ENCODE peak calls at places on chromosomes 1 and 21, in six cellular contexts. C, W, R, D, H and U are unnamed samples.

GRCh38 chr1:228367798-228368791 is 38.5 kb downstream of the TRIM11 start:
- DNase-seq in C (peak), W (no peak), R (no peak), D (peak), H (no peak), U (no peak)

GRCh38 chr1:205600085-205600484 is 31.7 kb downstream of the ELK4 start:
- DNase-seq in C (no peak), W (peak), R (peak), D (no peak), H (no peak), U (no peak)

GRCh38 chr1:105260018-105260417 is 1510.3 kb downstream of the AMY1C start:
- DNase-seq in C (no peak), W (no peak), R (no peak), D (no peak), H (no peak), U (no peak)

GRCh38 chr1:11912000-11912399 is 14.2 kb downstream of the KIAA2013 start:
- DNase-seq in C (no peak), W (no peak), R (no peak), D (no peak), H (no peak), U (no peak)

GRCh38 chr1:29684141-29684540 is 447.8 kb downstream of the PTPRU start:
- DNase-seq in C (no peak), W (no peak), R (no peak), D (no peak), H (no peak), U (peak)

GRCh38 chr1:112605633-112606327 is 13.2 kb downstream of the ST7L start:
- DNase-seq in C (no peak), W (no peak), R (peak), D (no peak), H (no peak), U (no peak)

GRCh38 chr1:247105966-247106365 is 1.8 kb upstream of the ZNF669 start:
- DNase-seq in C (no peak), W (no peak), R (no peak), D (no peak), H (no peak), U (no peak)

GRCh38 chr1:94039871-94040569 is 80.9 kb downstream of the ABCA4 start:
- DNase-seq in C (no peak), W (no peak), R (no peak), D (no peak), H (no peak), U (no peak)

GRCh38 chr1:20726107-20726911 is 6.2 kb downstream of the SH2D5 start:
- DNase-seq in C (no peak), W (no peak), R (no peak), D (no peak), H (no peak), U (no peak)

GRCh38 chr1:11800756-11801433 is 4.9 kb downstream of the MTHFR start:
- DNase-seq in C (no peak), W (no peak), R (no peak), D (no peak), H (no peak), U (no peak)

GRCh38 chr21:45834821-45835293 is 146.7 kb upstream of the COL6A1 start:
- DNase-seq in C (no peak), W (no peak), R (no peak), D (no peak), H (no peak), U (no peak)

GRCh38 chr1:117571496-117571895 is 34.4 kb upstream of the TENT5C start:
- DNase-seq in C (no peak), W (no peak), R (no peak), D (no peak), H (no peak), U (no peak)

GRCh38 chr1:11286735-11287410 is 13.9 kb downstream of the UBIAD1 start:
- DNase-seq in C (no peak), W (no peak), R (peak), D (no peak), H (no peak), U (no peak)

GRCh38 chr1:168821434-168821833 is 92.4 kb upstream of the DPT start:
- DNase-seq in C (no peak), W (no peak), R (no peak), D (no peak), H (no peak), U (no peak)

GRCh38 chr1:67614511-67614934 is 70.5 kb upstream of the GADD45A start:
- DNase-seq in C (peak), W (no peak), R (no peak), D (no peak), H (no peak), U (no peak)

GRCh38 chr1:22509815-22510214 is 53.5 kb upstream of the EPHA8 start:
- DNase-seq in C (no peak), W (no peak), R (peak), D (no peak), H (no peak), U (no peak)

GRCh38 chr1:23557471-23558124 is 1.7 kb downstream of the ID3 start:
- DNase-seq in C (no peak), W (no peak), R (peak), D (no peak), H (no peak), U (no peak)

GRCh38 chr1:198679535-198680173 is 40.8 kb downstream of the PTPRC start:
- DNase-seq in C (no peak), W (no peak), R (no peak), D (no peak), H (no peak), U (no peak)

DNA sequence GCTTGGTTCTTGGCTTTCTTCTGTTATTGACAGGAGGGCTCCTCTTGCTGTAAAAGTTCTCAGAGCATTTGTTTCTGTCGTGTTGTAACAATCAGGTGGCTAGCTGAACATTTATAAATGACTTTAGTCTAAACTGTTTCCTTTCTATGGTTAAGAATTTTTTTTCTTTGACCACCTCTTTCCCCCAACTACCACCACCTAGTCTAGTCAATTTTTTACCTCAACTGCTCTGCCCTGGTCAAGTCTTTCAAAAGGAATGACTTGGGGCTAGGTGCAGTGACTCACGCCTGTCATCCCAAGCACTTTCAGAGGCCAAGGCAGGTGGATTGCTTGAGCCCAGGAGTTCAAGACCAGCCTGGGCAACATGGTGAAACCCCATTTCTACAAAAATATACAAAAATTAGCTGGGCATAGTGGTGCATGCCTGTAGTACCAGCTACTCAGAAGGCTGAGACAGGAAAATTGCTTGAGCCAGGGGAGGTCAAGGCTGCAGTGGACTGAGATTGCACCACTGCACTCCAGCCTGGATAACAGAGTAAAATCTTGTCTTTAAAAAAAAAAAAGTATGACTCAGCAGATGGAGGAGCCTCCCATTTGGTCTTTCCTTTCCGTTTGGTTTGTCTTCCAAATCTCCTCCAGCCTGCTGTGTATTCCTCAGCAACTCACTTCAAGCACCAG is 40.7 kb downstream of the MAP3K21 start:
- DNase-seq in C (no peak), W (no peak), R (no peak), D (no peak), H (no peak), U (no peak)
- TF ChIP-seq CTCF in C (no peak), W (no peak), R (no peak), D (no peak), H (no peak), U (no peak)

DNA sequence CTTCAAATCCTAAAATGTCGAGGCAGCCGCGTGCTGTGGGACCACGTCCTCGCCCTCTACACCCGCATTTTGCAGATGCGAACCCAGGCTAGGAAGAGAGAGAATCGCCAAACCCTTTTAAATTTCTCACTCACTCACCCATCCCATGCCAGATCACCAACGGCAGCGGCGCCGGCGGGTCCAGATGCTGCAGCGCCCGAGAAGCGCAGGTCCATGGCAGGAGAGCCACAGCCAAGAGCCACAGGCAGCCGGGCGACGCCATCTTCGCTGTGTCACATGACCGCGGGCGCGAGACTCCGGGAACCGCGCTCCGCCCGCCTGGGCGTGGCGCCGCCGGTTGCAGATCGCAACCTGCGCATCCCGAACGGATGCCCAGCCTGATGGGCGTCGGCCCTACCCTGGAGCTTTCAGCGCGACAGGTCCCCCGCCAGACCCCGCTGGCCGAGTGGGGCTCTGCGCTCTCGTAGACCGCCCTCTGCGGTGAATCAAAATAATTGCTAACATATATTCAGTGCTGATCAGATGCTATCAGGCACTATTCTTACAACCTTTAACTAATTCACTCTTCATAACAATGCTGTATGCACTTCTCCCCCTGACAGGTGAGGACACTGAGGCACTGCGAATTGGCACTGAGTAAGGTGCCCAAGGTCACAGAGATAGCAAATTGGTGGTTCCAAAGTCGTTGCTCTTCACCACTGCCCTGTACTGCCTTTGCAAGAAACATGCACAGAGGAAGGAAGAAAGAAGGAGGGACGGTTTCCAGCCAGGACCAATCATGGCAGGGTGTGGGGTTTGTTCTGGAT is at the start of gene PPT1:
- DNase-seq in C (peak), W (peak), R (peak), D (peak), H (peak), U (peak)
- TF ChIP-seq CTCF in C (no peak), W (peak), R (peak), D (no peak), H (no peak), U (peak)

GRCh38 chr1:204306076-204306475 is 53.7 kb downstream of the PLEKHA6 start:
- DNase-seq in C (no peak), W (no peak), R (no peak), D (no peak), H (no peak), U (no peak)

GRCh38 chr1:204299828-204300365 is 59.8 kb downstream of the PLEKHA6 start:
- DNase-seq in C (no peak), W (no peak), R (no peak), D (no peak), H (no peak), U (no peak)

GRCh38 chr1:204301171-204301957 is 58.4 kb downstream of the PLEKHA6 start:
- DNase-seq in C (no peak), W (no peak), R (no peak), D (no peak), H (no peak), U (no peak)

GRCh38 chr1:204304067-204304466 is 55.7 kb downstream of the PLEKHA6 start:
- DNase-seq in C (no peak), W (no peak), R (no peak), D (peak), H (no peak), U (no peak)

DNA sequence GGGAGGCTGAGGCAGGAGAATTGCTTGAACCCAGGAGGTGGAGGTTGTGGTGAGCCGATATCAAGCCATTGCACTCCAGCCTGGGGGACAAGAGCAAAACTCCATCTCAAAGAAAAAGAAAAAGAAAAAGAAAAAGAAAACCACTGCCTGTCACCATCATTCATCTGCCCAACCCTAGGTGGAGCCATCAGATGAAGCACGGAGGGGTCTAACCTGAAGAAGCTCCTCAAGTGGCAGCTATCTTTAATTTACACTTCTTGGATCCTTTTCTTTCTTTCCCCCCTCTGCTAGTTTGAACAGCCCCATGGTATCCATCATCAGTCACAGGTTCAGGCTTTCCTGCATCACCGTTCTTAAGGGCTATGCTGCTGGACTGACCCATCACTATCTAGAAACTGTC is 57.0 kb downstream of the PLEKHA6 start:
- DNase-seq in C (no peak), W (no peak), R (no peak), D (no peak), H (no peak), U (no peak)
- TF ChIP-seq CTCF in C (no peak), W (no peak), R (no peak), D (no peak), H (no peak), U (no peak)

DNA sequence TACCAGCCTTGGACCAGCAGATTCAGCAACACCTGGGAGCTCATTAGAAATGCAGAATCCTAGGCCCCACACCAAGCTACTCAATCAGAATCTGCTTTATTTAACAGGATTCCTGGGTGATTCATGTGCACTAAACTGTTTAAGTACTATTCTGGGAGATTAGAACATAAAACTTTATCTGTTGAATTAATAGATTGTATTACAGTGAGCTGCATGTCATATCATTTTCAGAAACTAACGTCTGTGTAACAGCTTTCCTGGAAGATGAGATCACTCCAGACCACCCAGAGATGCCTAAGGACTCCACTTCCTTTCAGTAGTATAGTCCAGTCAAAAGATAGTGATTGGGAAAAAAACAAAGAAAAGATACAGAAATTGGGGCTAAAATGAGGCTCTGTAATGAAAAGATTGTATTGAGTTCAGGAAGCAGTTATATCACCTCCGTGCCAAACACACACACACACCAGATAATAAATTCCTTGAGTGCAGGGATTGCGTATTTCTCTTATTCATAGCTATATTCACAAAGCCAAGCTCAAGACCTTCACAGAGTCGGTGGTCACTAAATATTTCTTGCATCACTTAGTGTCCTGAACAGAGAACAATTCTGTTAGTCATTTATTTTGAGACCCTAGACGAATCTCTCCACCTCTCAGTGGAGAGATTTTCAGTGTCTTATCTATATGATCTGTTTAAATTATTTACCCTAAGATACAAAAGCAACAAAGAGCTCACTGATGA is 178.3 kb downstream of the DSCAM start:
- DNase-seq in C (no peak), W (no peak), R (no peak), D (no peak), H (no peak), U (no peak)
- TF ChIP-seq CTCF in C (no peak), W (no peak), R (no peak), D (no peak), H (no peak), U (no peak)

DNA sequence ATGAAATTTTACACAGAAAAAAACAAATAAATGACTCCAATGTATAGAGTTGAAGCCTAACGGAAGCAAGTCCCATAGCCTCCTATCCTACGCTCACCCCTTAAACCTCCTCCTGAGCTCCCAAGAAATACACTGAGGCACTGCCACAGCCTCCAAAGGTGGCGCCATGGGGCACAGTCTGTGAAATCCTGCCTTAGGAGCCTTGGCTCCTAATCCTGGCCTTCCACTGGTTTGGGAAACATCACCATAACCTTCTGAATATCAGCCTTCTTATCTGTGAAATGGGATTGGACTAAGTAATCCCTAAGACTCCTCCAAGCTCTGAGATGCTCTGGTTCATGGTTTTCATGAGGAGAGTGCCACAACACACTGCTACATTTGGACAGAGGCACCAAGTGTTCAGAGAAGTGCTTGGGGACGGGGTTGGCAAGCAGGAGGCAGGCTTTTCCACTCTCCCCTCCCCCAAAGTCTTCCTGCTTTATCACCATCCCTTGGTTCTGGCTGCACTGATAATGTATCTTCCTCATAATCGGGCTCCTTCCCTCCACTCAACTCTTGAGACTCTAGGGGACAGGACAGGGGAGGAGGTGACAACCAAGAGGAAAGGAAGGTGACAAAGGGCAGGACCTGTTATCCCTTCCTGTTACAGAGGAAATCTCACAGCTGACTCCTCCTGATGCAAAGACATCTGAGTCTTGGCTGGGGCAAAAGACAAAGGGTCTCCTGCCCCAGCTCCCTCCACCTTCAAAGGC is 2.7 kb downstream of the SLAMF7 start:
- DNase-seq in C (no peak), W (no peak), R (no peak), D (peak), H (no peak), U (no peak)
- TF ChIP-seq CTCF in C (no peak), W (no peak), R (no peak), D (no peak), H (no peak), U (no peak)

DNA sequence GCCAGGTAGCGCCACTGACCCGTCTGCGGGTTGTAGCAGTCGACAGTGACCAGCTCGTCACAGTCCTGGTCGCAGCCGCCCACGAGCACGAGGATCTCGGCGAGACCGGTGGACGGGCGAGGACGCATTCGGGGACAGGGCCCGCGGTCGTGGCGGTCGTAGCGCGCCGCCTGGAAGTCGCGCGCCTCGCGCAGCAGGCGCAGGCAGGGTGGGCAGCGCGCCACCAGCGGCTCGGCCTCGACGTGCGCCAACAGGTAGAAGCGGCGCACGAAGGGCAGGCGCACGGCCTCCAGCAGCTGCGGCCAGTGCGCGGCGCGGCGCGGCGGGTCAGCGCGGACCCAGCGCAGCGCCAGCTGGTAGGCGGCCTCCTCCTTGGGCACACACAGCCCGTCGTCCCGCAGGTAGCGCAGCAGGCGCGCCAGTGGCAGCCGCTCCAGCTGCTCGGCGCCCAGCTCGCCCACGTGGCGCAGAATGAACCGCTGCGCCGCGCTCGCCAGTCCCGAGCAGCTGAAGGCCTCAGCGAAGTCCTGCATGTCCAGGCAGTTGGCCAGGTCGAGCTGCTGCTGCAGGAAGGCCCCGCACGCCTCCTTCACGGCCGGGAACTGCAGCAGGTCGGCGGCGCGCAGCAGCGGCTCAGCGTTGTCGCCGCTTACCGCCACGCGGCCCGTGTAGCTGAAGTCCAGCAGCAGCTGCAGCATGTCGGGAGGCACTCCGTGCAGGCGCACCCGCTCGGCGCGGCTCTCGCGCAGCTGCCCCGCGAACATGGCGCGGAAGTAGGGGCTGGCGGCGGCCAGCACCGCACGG is 602 bp downstream of the KLHL21 start:
- DNase-seq in C (peak), W (peak), R (peak), D (peak), H (peak), U (no peak)
- TF ChIP-seq CTCF in C (no peak), W (no peak), R (no peak), D (no peak), H (no peak), U (no peak)